ENCODE peak calls at places on chromosome 9, in seven cellular contexts. One of them, this sample, is unnamed.
A peak's percentile ranks its signal among the peaks of the same experiment; 100 is the strongest.

GRCh38 chr9:104915739-104916138 is 12.2 kb downstream of the ABCA1 start:
- DNase-seq in Right ventricle myocardium superior: no peak
- DNase-seq in HEK293T: no peak
- DNase-seq in hepatic stellate cell: no peak
- DNase-seq in activated T-cell treated with anti-CD3 and anti-CD28 coated beads, Interleukin-2, amount 50 U/mL, for 72 hours: no peak
- DNase-seq in Daoy: no peak
- DNase-seq in foreskin fibroblast: no peak
- DNase-seq in this sample: no peak

GRCh38 chr9:114225534-114226288 is 70.4 kb downstream of the COL27A1 start:
- DNase-seq in Right ventricle myocardium superior: no peak
- DNase-seq in HEK293T: no peak
- DNase-seq in hepatic stellate cell: peak; percentile 68
- DNase-seq in activated T-cell treated with anti-CD3 and anti-CD28 coated beads, Interleukin-2, amount 50 U/mL, for 72 hours: no peak
- DNase-seq in Daoy: peak; percentile 72
- DNase-seq in foreskin fibroblast: peak; percentile 74
- DNase-seq in this sample: no peak

GRCh38 chr9:131050831-131051230 is 41.9 kb downstream of the LAMC3 start:
- DNase-seq in Right ventricle myocardium superior: no peak
- DNase-seq in HEK293T: no peak
- DNase-seq in hepatic stellate cell: no peak
- DNase-seq in activated T-cell treated with anti-CD3 and anti-CD28 coated beads, Interleukin-2, amount 50 U/mL, for 72 hours: no peak
- DNase-seq in Daoy: no peak
- DNase-seq in foreskin fibroblast: no peak
- DNase-seq in this sample: no peak

GRCh38 chr9:87336914-87337333 is 160.7 kb upstream of the DAPK1 start:
- DNase-seq in Right ventricle myocardium superior: no peak
- DNase-seq in HEK293T: peak; percentile 55
- DNase-seq in hepatic stellate cell: peak; percentile 52
- DNase-seq in activated T-cell treated with anti-CD3 and anti-CD28 coated beads, Interleukin-2, amount 50 U/mL, for 72 hours: peak; percentile 10
- DNase-seq in Daoy: peak; percentile 83
- DNase-seq in foreskin fibroblast: peak; percentile 86
- DNase-seq in this sample: peak; percentile 42

GRCh38 chr9:108184009-108184408 is 671.8 kb downstream of the ACTL7B start:
- DNase-seq in Right ventricle myocardium superior: no peak
- DNase-seq in HEK293T: no peak
- DNase-seq in hepatic stellate cell: no peak
- DNase-seq in activated T-cell treated with anti-CD3 and anti-CD28 coated beads, Interleukin-2, amount 50 U/mL, for 72 hours: no peak
- DNase-seq in Daoy: no peak
- DNase-seq in foreskin fibroblast: no peak
- DNase-seq in this sample: no peak

GRCh38 chr9:34540826-34541225 is 18.0 kb upstream of the ENHO start:
- DNase-seq in Right ventricle myocardium superior: no peak
- DNase-seq in HEK293T: no peak
- DNase-seq in hepatic stellate cell: peak; percentile 58
- DNase-seq in activated T-cell treated with anti-CD3 and anti-CD28 coated beads, Interleukin-2, amount 50 U/mL, for 72 hours: no peak
- DNase-seq in Daoy: peak; percentile 75
- DNase-seq in foreskin fibroblast: peak; percentile 69
- DNase-seq in this sample: peak; percentile 31

GRCh38 chr9:96135904-96136303 is 166.1 kb downstream of the HSD17B3 start:
- DNase-seq in Right ventricle myocardium superior: no peak
- DNase-seq in HEK293T: no peak
- DNase-seq in hepatic stellate cell: no peak
- DNase-seq in activated T-cell treated with anti-CD3 and anti-CD28 coated beads, Interleukin-2, amount 50 U/mL, for 72 hours: no peak
- DNase-seq in Daoy: no peak
- DNase-seq in foreskin fibroblast: no peak
- DNase-seq in this sample: no peak

GRCh38 chr9:33289936-33290246 is 425 bp upstream of the NFX1 start:
- DNase-seq in Right ventricle myocardium superior: no peak
- DNase-seq in HEK293T: no peak
- DNase-seq in hepatic stellate cell: no peak
- DNase-seq in activated T-cell treated with anti-CD3 and anti-CD28 coated beads, Interleukin-2, amount 50 U/mL, for 72 hours: no peak
- DNase-seq in Daoy: no peak
- DNase-seq in foreskin fibroblast: no peak
- DNase-seq in this sample: no peak

GRCh38 chr9:113828211-113828610 is 47.9 kb upstream of the ZNF618 start:
- DNase-seq in Right ventricle myocardium superior: no peak
- DNase-seq in HEK293T: no peak
- DNase-seq in hepatic stellate cell: no peak
- DNase-seq in activated T-cell treated with anti-CD3 and anti-CD28 coated beads, Interleukin-2, amount 50 U/mL, for 72 hours: no peak
- DNase-seq in Daoy: no peak
- DNase-seq in foreskin fibroblast: peak; percentile 9
- DNase-seq in this sample: no peak

GRCh38 chr9:92947268-92948031 is at the start of gene FGD3:
- DNase-seq in Right ventricle myocardium superior: no peak
- DNase-seq in HEK293T: peak; percentile 45
- DNase-seq in hepatic stellate cell: peak; percentile 37
- DNase-seq in activated T-cell treated with anti-CD3 and anti-CD28 coated beads, Interleukin-2, amount 50 U/mL, for 72 hours: peak; percentile 54
- DNase-seq in Daoy: peak; percentile 44
- DNase-seq in foreskin fibroblast: peak; percentile 40
- DNase-seq in this sample: no peak

GRCh38 chr9:81565144-81565543 is 124.2 kb downstream of the TLE1 start:
- DNase-seq in Right ventricle myocardium superior: no peak
- DNase-seq in HEK293T: no peak
- DNase-seq in hepatic stellate cell: no peak
- DNase-seq in activated T-cell treated with anti-CD3 and anti-CD28 coated beads, Interleukin-2, amount 50 U/mL, for 72 hours: no peak
- DNase-seq in Daoy: no peak
- DNase-seq in foreskin fibroblast: no peak
- DNase-seq in this sample: no peak